ENCODE peak calls at places on chromosomes 16 and 17, in nine cellular contexts. One of them, this sample, is unnamed.

GRCh38 chr17:2053380-2054261 is 1.3 kb upstream of the HIC1 start:
- DNase-seq in AG04450: no peak
- DNase-seq in HFFc6: peak; percentile 71
- DNase-seq in stimulated activated CD8-positive, alpha-beta memory T cell treated with anti-CD3 and anti-CD28 coated beads, Interleukin-15, amount 100 ng/mL, for 4 hours: peak; percentile 64
- DNase-seq in SJSA1: peak; percentile 80
- DNase-seq in neuronal stem cell: no peak
- DNase-seq in iPS-NIHi11: peak; percentile 52
- DNase-seq in HS-5: no peak
- DNase-seq in Caco-2: peak; percentile 78
- DNase-seq in this sample: peak; percentile 38

GRCh38 chr16:15652293-15653001 is 2.4 kb downstream of the NDE1 start:
- DNase-seq in AG04450: no peak
- DNase-seq in HFFc6: no peak
- DNase-seq in stimulated activated CD8-positive, alpha-beta memory T cell treated with anti-CD3 and anti-CD28 coated beads, Interleukin-15, amount 100 ng/mL, for 4 hours: no peak
- DNase-seq in SJSA1: peak; percentile 33
- DNase-seq in neuronal stem cell: no peak
- DNase-seq in iPS-NIHi11: no peak
- DNase-seq in HS-5: no peak
- DNase-seq in Caco-2: no peak
- DNase-seq in this sample: no peak

GRCh38 chr17:37239690-37240344 is 136.0 kb upstream of the C17orf78 start:
- DNase-seq in AG04450: no peak
- DNase-seq in HFFc6: peak; percentile 15
- DNase-seq in stimulated activated CD8-positive, alpha-beta memory T cell treated with anti-CD3 and anti-CD28 coated beads, Interleukin-15, amount 100 ng/mL, for 4 hours: no peak
- DNase-seq in SJSA1: no peak
- DNase-seq in neuronal stem cell: peak; percentile 8
- DNase-seq in iPS-NIHi11: peak; percentile 21
- DNase-seq in HS-5: peak; percentile 16
- DNase-seq in Caco-2: no peak
- DNase-seq in this sample: peak; percentile 39

GRCh38 chr17:48238933-48239602 is 131.5 kb downstream of the SNX11 start:
- DNase-seq in AG04450: no peak
- DNase-seq in HFFc6: no peak
- DNase-seq in stimulated activated CD8-positive, alpha-beta memory T cell treated with anti-CD3 and anti-CD28 coated beads, Interleukin-15, amount 100 ng/mL, for 4 hours: no peak
- DNase-seq in SJSA1: no peak
- DNase-seq in neuronal stem cell: no peak
- DNase-seq in iPS-NIHi11: no peak
- DNase-seq in HS-5: no peak
- DNase-seq in Caco-2: no peak
- DNase-seq in this sample: peak; percentile 25

GRCh38 chr17:69609495-69610315 is 195.2 kb downstream of the MAP2K6 start:
- DNase-seq in AG04450: no peak
- DNase-seq in HFFc6: peak; percentile 38
- DNase-seq in stimulated activated CD8-positive, alpha-beta memory T cell treated with anti-CD3 and anti-CD28 coated beads, Interleukin-15, amount 100 ng/mL, for 4 hours: no peak
- DNase-seq in SJSA1: no peak
- DNase-seq in neuronal stem cell: no peak
- DNase-seq in iPS-NIHi11: peak; percentile 45
- DNase-seq in HS-5: no peak
- DNase-seq in Caco-2: no peak
- DNase-seq in this sample: no peak

GRCh38 chr16:85157372-85157771 is 45.1 kb upstream of the CIBAR2 start:
- DNase-seq in AG04450: no peak
- DNase-seq in HFFc6: no peak
- DNase-seq in stimulated activated CD8-positive, alpha-beta memory T cell treated with anti-CD3 and anti-CD28 coated beads, Interleukin-15, amount 100 ng/mL, for 4 hours: no peak
- DNase-seq in SJSA1: no peak
- DNase-seq in neuronal stem cell: no peak
- DNase-seq in iPS-NIHi11: no peak
- DNase-seq in HS-5: no peak
- DNase-seq in Caco-2: no peak
- DNase-seq in this sample: no peak

GRCh38 chr16:8088820-8089338 is 501.4 kb downstream of the TMEM114 start:
- DNase-seq in AG04450: no peak
- DNase-seq in HFFc6: no peak
- DNase-seq in stimulated activated CD8-positive, alpha-beta memory T cell treated with anti-CD3 and anti-CD28 coated beads, Interleukin-15, amount 100 ng/mL, for 4 hours: no peak
- DNase-seq in SJSA1: no peak
- DNase-seq in neuronal stem cell: no peak
- DNase-seq in iPS-NIHi11: no peak
- DNase-seq in HS-5: no peak
- DNase-seq in Caco-2: no peak
- DNase-seq in this sample: no peak

GRCh38 chr16:86288716-86289294 is 221.5 kb upstream of the FOXF1 start:
- DNase-seq in AG04450: no peak
- DNase-seq in HFFc6: no peak
- DNase-seq in stimulated activated CD8-positive, alpha-beta memory T cell treated with anti-CD3 and anti-CD28 coated beads, Interleukin-15, amount 100 ng/mL, for 4 hours: no peak
- DNase-seq in SJSA1: no peak
- DNase-seq in neuronal stem cell: no peak
- DNase-seq in iPS-NIHi11: peak; percentile 57
- DNase-seq in HS-5: no peak
- DNase-seq in Caco-2: no peak
- DNase-seq in this sample: no peak

GRCh38 chr16:3413730-3414379 is 12.8 kb downstream of the ZNF174 start:
- DNase-seq in AG04450: no peak
- DNase-seq in HFFc6: no peak
- DNase-seq in stimulated activated CD8-positive, alpha-beta memory T cell treated with anti-CD3 and anti-CD28 coated beads, Interleukin-15, amount 100 ng/mL, for 4 hours: no peak
- DNase-seq in SJSA1: no peak
- DNase-seq in neuronal stem cell: no peak
- DNase-seq in iPS-NIHi11: peak; percentile 17
- DNase-seq in HS-5: no peak
- DNase-seq in Caco-2: no peak
- DNase-seq in this sample: no peak

GRCh38 chr17:40490289-40490853 is 11.1 kb downstream of the TNS4 start:
- DNase-seq in AG04450: peak; percentile 59
- DNase-seq in HFFc6: no peak
- DNase-seq in stimulated activated CD8-positive, alpha-beta memory T cell treated with anti-CD3 and anti-CD28 coated beads, Interleukin-15, amount 100 ng/mL, for 4 hours: no peak
- DNase-seq in SJSA1: no peak
- DNase-seq in neuronal stem cell: no peak
- DNase-seq in iPS-NIHi11: peak; percentile 79
- DNase-seq in HS-5: no peak
- DNase-seq in Caco-2: no peak
- DNase-seq in this sample: no peak

GRCh38 chr16:87780385-87780989 is 14.7 kb upstream of the KLHDC4 start:
- DNase-seq in AG04450: no peak
- DNase-seq in HFFc6: no peak
- DNase-seq in stimulated activated CD8-positive, alpha-beta memory T cell treated with anti-CD3 and anti-CD28 coated beads, Interleukin-15, amount 100 ng/mL, for 4 hours: no peak
- DNase-seq in SJSA1: no peak
- DNase-seq in neuronal stem cell: no peak
- DNase-seq in iPS-NIHi11: no peak
- DNase-seq in HS-5: no peak
- DNase-seq in Caco-2: no peak
- DNase-seq in this sample: no peak

GRCh38 chr17:56593741-56594527 is 435 bp downstream of the NOG start:
- DNase-seq in AG04450: no peak
- DNase-seq in HFFc6: peak; percentile 75
- DNase-seq in stimulated activated CD8-positive, alpha-beta memory T cell treated with anti-CD3 and anti-CD28 coated beads, Interleukin-15, amount 100 ng/mL, for 4 hours: no peak
- DNase-seq in SJSA1: peak; percentile 92
- DNase-seq in neuronal stem cell: no peak
- DNase-seq in iPS-NIHi11: peak; percentile 64
- DNase-seq in HS-5: no peak
- DNase-seq in Caco-2: peak; percentile 64
- DNase-seq in this sample: peak; percentile 68

GRCh38 chr17:73414171-73414955 is 102.6 kb upstream of the CDC42EP4 start:
- DNase-seq in AG04450: no peak
- DNase-seq in HFFc6: no peak
- DNase-seq in stimulated activated CD8-positive, alpha-beta memory T cell treated with anti-CD3 and anti-CD28 coated beads, Interleukin-15, amount 100 ng/mL, for 4 hours: no peak
- DNase-seq in SJSA1: no peak
- DNase-seq in neuronal stem cell: no peak
- DNase-seq in iPS-NIHi11: no peak
- DNase-seq in HS-5: no peak
- DNase-seq in Caco-2: no peak
- DNase-seq in this sample: no peak

GRCh38 chr17:17823433-17824118 is 13.2 kb downstream of the SREBF1 start:
- DNase-seq in AG04450: no peak
- DNase-seq in HFFc6: peak; percentile 33
- DNase-seq in stimulated activated CD8-positive, alpha-beta memory T cell treated with anti-CD3 and anti-CD28 coated beads, Interleukin-15, amount 100 ng/mL, for 4 hours: peak; percentile 31
- DNase-seq in SJSA1: peak; percentile 67
- DNase-seq in neuronal stem cell: peak; percentile 89
- DNase-seq in iPS-NIHi11: peak; percentile 100
- DNase-seq in HS-5: no peak
- DNase-seq in Caco-2: peak; percentile 92
- DNase-seq in this sample: peak; percentile 94

GRCh38 chr17:32533296-32533695 is 46.5 kb downstream of the CDK5R1 start:
- DNase-seq in AG04450: no peak
- DNase-seq in HFFc6: no peak
- DNase-seq in stimulated activated CD8-positive, alpha-beta memory T cell treated with anti-CD3 and anti-CD28 coated beads, Interleukin-15, amount 100 ng/mL, for 4 hours: no peak
- DNase-seq in SJSA1: no peak
- DNase-seq in neuronal stem cell: no peak
- DNase-seq in iPS-NIHi11: no peak
- DNase-seq in HS-5: no peak
- DNase-seq in Caco-2: no peak
- DNase-seq in this sample: no peak

GRCh38 chr17:1111599-1112443 is 68.0 kb downstream of the ABR start:
- DNase-seq in AG04450: peak; percentile 21
- DNase-seq in HFFc6: no peak
- DNase-seq in stimulated activated CD8-positive, alpha-beta memory T cell treated with anti-CD3 and anti-CD28 coated beads, Interleukin-15, amount 100 ng/mL, for 4 hours: no peak
- DNase-seq in SJSA1: no peak
- DNase-seq in neuronal stem cell: no peak
- DNase-seq in iPS-NIHi11: no peak
- DNase-seq in HS-5: no peak
- DNase-seq in Caco-2: no peak
- DNase-seq in this sample: no peak

GRCh38 chr17:2854662-2855061 is 58.4 kb downstream of the RAP1GAP2 start:
- DNase-seq in AG04450: no peak
- DNase-seq in HFFc6: no peak
- DNase-seq in stimulated activated CD8-positive, alpha-beta memory T cell treated with anti-CD3 and anti-CD28 coated beads, Interleukin-15, amount 100 ng/mL, for 4 hours: no peak
- DNase-seq in SJSA1: no peak
- DNase-seq in neuronal stem cell: no peak
- DNase-seq in iPS-NIHi11: no peak
- DNase-seq in HS-5: no peak
- DNase-seq in Caco-2: no peak
- DNase-seq in this sample: no peak